ENCODE peak calls at places on chromosome 3, in seven cellular contexts. One of them, this sample, is unnamed.

GRCh38 chr3:134126153-134126552 is 96.4 kb upstream of the SLCO2A1 start:
- DNase-seq in SHP77 treated with DMSO at 0.1 percent for 48 hours: no peak
- DNase-seq in ovary: no peak
- DNase-seq in astrocyte: no peak
- DNase-seq in stimulated activated CD8-positive, alpha-beta memory T cell treated with anti-CD3 and anti-CD28 coated beads, Interleukin-12 subunit alpha, Interleukin-12 subunit beta, amount 100 ng/mL, for 4 hours: no peak
- DNase-seq in hippocampal formation: no peak
- DNase-seq in T-helper 2 cell: no peak
- DNase-seq in this sample: no peak

GRCh38 chr3:72274511-72275295 is 489.8 kb upstream of the PROK2 start:
- DNase-seq in astrocyte: peak
- DNase-seq in stimulated activated CD8-positive, alpha-beta memory T cell treated with anti-CD3 and anti-CD28 coated beads, Interleukin-12 subunit alpha, Interleukin-12 subunit beta, amount 100 ng/mL, for 4 hours: no peak
- DNase-seq in SHP77 treated with DMSO at 0.1 percent for 48 hours: no peak
- DNase-seq in ovary: peak
- DNase-seq in T-helper 2 cell: peak
- DNase-seq in hippocampal formation: peak
- DNase-seq in this sample: peak

GRCh38 chr3:11230125-11230524 is 42.1 kb upstream of the ATG7 start:
- DNase-seq in stimulated activated CD8-positive, alpha-beta memory T cell treated with anti-CD3 and anti-CD28 coated beads, Interleukin-12 subunit alpha, Interleukin-12 subunit beta, amount 100 ng/mL, for 4 hours: no peak
- DNase-seq in astrocyte: peak
- DNase-seq in ovary: no peak
- DNase-seq in T-helper 2 cell: no peak
- DNase-seq in SHP77 treated with DMSO at 0.1 percent for 48 hours: no peak
- DNase-seq in hippocampal formation: no peak
- DNase-seq in this sample: no peak

GRCh38 chr3:99909714-99910508 is 92.2 kb downstream of the CMSS1 start:
- DNase-seq in SHP77 treated with DMSO at 0.1 percent for 48 hours: no peak
- DNase-seq in astrocyte: peak
- DNase-seq in stimulated activated CD8-positive, alpha-beta memory T cell treated with anti-CD3 and anti-CD28 coated beads, Interleukin-12 subunit alpha, Interleukin-12 subunit beta, amount 100 ng/mL, for 4 hours: no peak
- DNase-seq in T-helper 2 cell: no peak
- DNase-seq in ovary: no peak
- DNase-seq in hippocampal formation: no peak
- DNase-seq in this sample: peak

GRCh38 chr3:7518471-7518870 is 657.6 kb downstream of the GRM7 start:
- DNase-seq in stimulated activated CD8-positive, alpha-beta memory T cell treated with anti-CD3 and anti-CD28 coated beads, Interleukin-12 subunit alpha, Interleukin-12 subunit beta, amount 100 ng/mL, for 4 hours: no peak
- DNase-seq in ovary: no peak
- DNase-seq in T-helper 2 cell: no peak
- DNase-seq in hippocampal formation: no peak
- DNase-seq in astrocyte: no peak
- DNase-seq in SHP77 treated with DMSO at 0.1 percent for 48 hours: no peak
- DNase-seq in this sample: no peak

GRCh38 chr3:185693985-185694675 is 108.0 kb downstream of the SENP2 start:
- DNase-seq in ovary: no peak
- DNase-seq in SHP77 treated with DMSO at 0.1 percent for 48 hours: no peak
- DNase-seq in hippocampal formation: no peak
- DNase-seq in T-helper 2 cell: no peak
- DNase-seq in stimulated activated CD8-positive, alpha-beta memory T cell treated with anti-CD3 and anti-CD28 coated beads, Interleukin-12 subunit alpha, Interleukin-12 subunit beta, amount 100 ng/mL, for 4 hours: no peak
- DNase-seq in astrocyte: peak
- DNase-seq in this sample: peak

GRCh38 chr3:170690133-170690981 is 104.5 kb upstream of the SLC7A14 start:
- DNase-seq in SHP77 treated with DMSO at 0.1 percent for 48 hours: peak
- DNase-seq in stimulated activated CD8-positive, alpha-beta memory T cell treated with anti-CD3 and anti-CD28 coated beads, Interleukin-12 subunit alpha, Interleukin-12 subunit beta, amount 100 ng/mL, for 4 hours: peak
- DNase-seq in T-helper 2 cell: peak
- DNase-seq in ovary: peak
- DNase-seq in astrocyte: no peak
- DNase-seq in hippocampal formation: peak
- DNase-seq in this sample: peak

GRCh38 chr3:106341090-106341489 is 472.3 kb upstream of the CBLB start:
- DNase-seq in astrocyte: no peak
- DNase-seq in ovary: no peak
- DNase-seq in T-helper 2 cell: no peak
- DNase-seq in hippocampal formation: no peak
- DNase-seq in SHP77 treated with DMSO at 0.1 percent for 48 hours: peak
- DNase-seq in stimulated activated CD8-positive, alpha-beta memory T cell treated with anti-CD3 and anti-CD28 coated beads, Interleukin-12 subunit alpha, Interleukin-12 subunit beta, amount 100 ng/mL, for 4 hours: no peak
- DNase-seq in this sample: peak

GRCh38 chr3:141129049-141130038 is 78.2 kb downstream of the SPSB4 start:
- DNase-seq in stimulated activated CD8-positive, alpha-beta memory T cell treated with anti-CD3 and anti-CD28 coated beads, Interleukin-12 subunit alpha, Interleukin-12 subunit beta, amount 100 ng/mL, for 4 hours: no peak
- DNase-seq in ovary: no peak
- DNase-seq in astrocyte: no peak
- DNase-seq in SHP77 treated with DMSO at 0.1 percent for 48 hours: peak
- DNase-seq in T-helper 2 cell: no peak
- DNase-seq in hippocampal formation: no peak
- DNase-seq in this sample: no peak

GRCh38 chr3:23096041-23096440 is 107.1 kb upstream of the UBE2E2 start:
- DNase-seq in T-helper 2 cell: no peak
- DNase-seq in ovary: no peak
- DNase-seq in SHP77 treated with DMSO at 0.1 percent for 48 hours: no peak
- DNase-seq in astrocyte: no peak
- DNase-seq in stimulated activated CD8-positive, alpha-beta memory T cell treated with anti-CD3 and anti-CD28 coated beads, Interleukin-12 subunit alpha, Interleukin-12 subunit beta, amount 100 ng/mL, for 4 hours: no peak
- DNase-seq in hippocampal formation: no peak
- DNase-seq in this sample: no peak

GRCh38 chr3:98733055-98733777 is 29.9 kb upstream of the ST3GAL6 start:
- DNase-seq in astrocyte: peak
- DNase-seq in T-helper 2 cell: peak
- DNase-seq in ovary: no peak
- DNase-seq in stimulated activated CD8-positive, alpha-beta memory T cell treated with anti-CD3 and anti-CD28 coated beads, Interleukin-12 subunit alpha, Interleukin-12 subunit beta, amount 100 ng/mL, for 4 hours: no peak
- DNase-seq in hippocampal formation: no peak
- DNase-seq in SHP77 treated with DMSO at 0.1 percent for 48 hours: no peak
- DNase-seq in this sample: peak

GRCh38 chr3:141530133-141530768 is 43.4 kb downstream of the RASA2 start:
- DNase-seq in stimulated activated CD8-positive, alpha-beta memory T cell treated with anti-CD3 and anti-CD28 coated beads, Interleukin-12 subunit alpha, Interleukin-12 subunit beta, amount 100 ng/mL, for 4 hours: no peak
- DNase-seq in ovary: no peak
- DNase-seq in SHP77 treated with DMSO at 0.1 percent for 48 hours: no peak
- DNase-seq in hippocampal formation: no peak
- DNase-seq in astrocyte: peak
- DNase-seq in T-helper 2 cell: no peak
- DNase-seq in this sample: peak

GRCh38 chr3:182384182-182384581 is 409.1 kb upstream of the ATP11B start:
- DNase-seq in T-helper 2 cell: no peak
- DNase-seq in hippocampal formation: no peak
- DNase-seq in SHP77 treated with DMSO at 0.1 percent for 48 hours: no peak
- DNase-seq in astrocyte: peak
- DNase-seq in stimulated activated CD8-positive, alpha-beta memory T cell treated with anti-CD3 and anti-CD28 coated beads, Interleukin-12 subunit alpha, Interleukin-12 subunit beta, amount 100 ng/mL, for 4 hours: no peak
- DNase-seq in ovary: no peak
- DNase-seq in this sample: no peak

GRCh38 chr3:119497824-119498187 is 541 bp upstream of the TIMMDC1 start:
- DNase-seq in stimulated activated CD8-positive, alpha-beta memory T cell treated with anti-CD3 and anti-CD28 coated beads, Interleukin-12 subunit alpha, Interleukin-12 subunit beta, amount 100 ng/mL, for 4 hours: no peak
- DNase-seq in SHP77 treated with DMSO at 0.1 percent for 48 hours: no peak
- DNase-seq in ovary: no peak
- DNase-seq in T-helper 2 cell: peak
- DNase-seq in hippocampal formation: peak
- DNase-seq in astrocyte: peak
- DNase-seq in this sample: peak

GRCh38 chr3:30628931-30629590 is 22.7 kb downstream of the TGFBR2 start:
- DNase-seq in hippocampal formation: peak
- DNase-seq in SHP77 treated with DMSO at 0.1 percent for 48 hours: no peak
- DNase-seq in astrocyte: no peak
- DNase-seq in stimulated activated CD8-positive, alpha-beta memory T cell treated with anti-CD3 and anti-CD28 coated beads, Interleukin-12 subunit alpha, Interleukin-12 subunit beta, amount 100 ng/mL, for 4 hours: no peak
- DNase-seq in ovary: no peak
- DNase-seq in T-helper 2 cell: peak
- DNase-seq in this sample: peak

GRCh38 chr3:182063742-182064141 is 352.0 kb downstream of the SOX2 start:
- DNase-seq in ovary: no peak
- DNase-seq in SHP77 treated with DMSO at 0.1 percent for 48 hours: no peak
- DNase-seq in astrocyte: no peak
- DNase-seq in stimulated activated CD8-positive, alpha-beta memory T cell treated with anti-CD3 and anti-CD28 coated beads, Interleukin-12 subunit alpha, Interleukin-12 subunit beta, amount 100 ng/mL, for 4 hours: no peak
- DNase-seq in T-helper 2 cell: no peak
- DNase-seq in hippocampal formation: no peak
- DNase-seq in this sample: no peak

GRCh38 chr3:44883999-44884431 is 9.6 kb downstream of the TGM4 start:
- DNase-seq in T-helper 2 cell: no peak
- DNase-seq in stimulated activated CD8-positive, alpha-beta memory T cell treated with anti-CD3 and anti-CD28 coated beads, Interleukin-12 subunit alpha, Interleukin-12 subunit beta, amount 100 ng/mL, for 4 hours: no peak
- DNase-seq in astrocyte: peak
- DNase-seq in SHP77 treated with DMSO at 0.1 percent for 48 hours: no peak
- DNase-seq in ovary: no peak
- DNase-seq in hippocampal formation: no peak
- DNase-seq in this sample: peak

GRCh38 chr3:108914774-108915641 is 38.7 kb downstream of the GUCA1C start:
- DNase-seq in hippocampal formation: peak
- DNase-seq in SHP77 treated with DMSO at 0.1 percent for 48 hours: peak
- DNase-seq in ovary: no peak
- DNase-seq in stimulated activated CD8-positive, alpha-beta memory T cell treated with anti-CD3 and anti-CD28 coated beads, Interleukin-12 subunit alpha, Interleukin-12 subunit beta, amount 100 ng/mL, for 4 hours: peak
- DNase-seq in T-helper 2 cell: peak
- DNase-seq in astrocyte: peak
- DNase-seq in this sample: peak

GRCh38 chr3:168812234-168812633 is 716.5 kb upstream of the GOLIM4 start:
- DNase-seq in astrocyte: no peak
- DNase-seq in hippocampal formation: no peak
- DNase-seq in T-helper 2 cell: no peak
- DNase-seq in ovary: no peak
- DNase-seq in stimulated activated CD8-positive, alpha-beta memory T cell treated with anti-CD3 and anti-CD28 coated beads, Interleukin-12 subunit alpha, Interleukin-12 subunit beta, amount 100 ng/mL, for 4 hours: no peak
- DNase-seq in SHP77 treated with DMSO at 0.1 percent for 48 hours: no peak
- DNase-seq in this sample: no peak

GRCh38 chr3:100891033-100891432 is 102.2 kb downstream of the ABI3BP start:
- DNase-seq in T-helper 2 cell: peak
- DNase-seq in ovary: no peak
- DNase-seq in hippocampal formation: no peak
- DNase-seq in stimulated activated CD8-positive, alpha-beta memory T cell treated with anti-CD3 and anti-CD28 coated beads, Interleukin-12 subunit alpha, Interleukin-12 subunit beta, amount 100 ng/mL, for 4 hours: no peak
- DNase-seq in astrocyte: peak
- DNase-seq in SHP77 treated with DMSO at 0.1 percent for 48 hours: no peak
- DNase-seq in this sample: peak

GRCh38 chr3:131540143-131540542 is 37.4 kb upstream of the MRPL3 start:
- DNase-seq in SHP77 treated with DMSO at 0.1 percent for 48 hours: no peak
- DNase-seq in hippocampal formation: no peak
- DNase-seq in astrocyte: peak
- DNase-seq in T-helper 2 cell: no peak
- DNase-seq in ovary: no peak
- DNase-seq in stimulated activated CD8-positive, alpha-beta memory T cell treated with anti-CD3 and anti-CD28 coated beads, Interleukin-12 subunit alpha, Interleukin-12 subunit beta, amount 100 ng/mL, for 4 hours: no peak
- DNase-seq in this sample: no peak

GRCh38 chr3:67064105-67064504 is 66.0 kb downstream of the KBTBD8 start:
- DNase-seq in ovary: no peak
- DNase-seq in SHP77 treated with DMSO at 0.1 percent for 48 hours: no peak
- DNase-seq in hippocampal formation: no peak
- DNase-seq in T-helper 2 cell: no peak
- DNase-seq in astrocyte: peak
- DNase-seq in stimulated activated CD8-positive, alpha-beta memory T cell treated with anti-CD3 and anti-CD28 coated beads, Interleukin-12 subunit alpha, Interleukin-12 subunit beta, amount 100 ng/mL, for 4 hours: no peak
- DNase-seq in this sample: no peak

GRCh38 chr3:126349071-126349470 is 8.1 kb downstream of the KLF15 start:
- DNase-seq in SHP77 treated with DMSO at 0.1 percent for 48 hours: no peak
- DNase-seq in stimulated activated CD8-positive, alpha-beta memory T cell treated with anti-CD3 and anti-CD28 coated beads, Interleukin-12 subunit alpha, Interleukin-12 subunit beta, amount 100 ng/mL, for 4 hours: no peak
- DNase-seq in hippocampal formation: no peak
- DNase-seq in astrocyte: no peak
- DNase-seq in T-helper 2 cell: no peak
- DNase-seq in ovary: no peak
- DNase-seq in this sample: no peak

GRCh38 chr3:179179979-179180758 is 32.0 kb downstream of the PIK3CA start:
- DNase-seq in astrocyte: peak
- DNase-seq in stimulated activated CD8-positive, alpha-beta memory T cell treated with anti-CD3 and anti-CD28 coated beads, Interleukin-12 subunit alpha, Interleukin-12 subunit beta, amount 100 ng/mL, for 4 hours: no peak
- DNase-seq in SHP77 treated with DMSO at 0.1 percent for 48 hours: no peak
- DNase-seq in hippocampal formation: no peak
- DNase-seq in ovary: no peak
- DNase-seq in T-helper 2 cell: peak
- DNase-seq in this sample: peak

GRCh38 chr3:50364573-50365079 is 5.3 kb upstream of the TMEM115 start:
- DNase-seq in T-helper 2 cell: no peak
- DNase-seq in SHP77 treated with DMSO at 0.1 percent for 48 hours: no peak
- DNase-seq in hippocampal formation: no peak
- DNase-seq in stimulated activated CD8-positive, alpha-beta memory T cell treated with anti-CD3 and anti-CD28 coated beads, Interleukin-12 subunit alpha, Interleukin-12 subunit beta, amount 100 ng/mL, for 4 hours: no peak
- DNase-seq in ovary: no peak
- DNase-seq in astrocyte: peak
- DNase-seq in this sample: peak

GRCh38 chr3:127077506-127078064 is 94.7 kb downstream of the PLXNA1 start:
- DNase-seq in hippocampal formation: no peak
- DNase-seq in ovary: no peak
- DNase-seq in T-helper 2 cell: no peak
- DNase-seq in astrocyte: no peak
- DNase-seq in stimulated activated CD8-positive, alpha-beta memory T cell treated with anti-CD3 and anti-CD28 coated beads, Interleukin-12 subunit alpha, Interleukin-12 subunit beta, amount 100 ng/mL, for 4 hours: no peak
- DNase-seq in SHP77 treated with DMSO at 0.1 percent for 48 hours: no peak
- DNase-seq in this sample: no peak

GRCh38 chr3:188036375-188036985 is 117.5 kb upstream of the LPP start:
- DNase-seq in hippocampal formation: no peak
- DNase-seq in stimulated activated CD8-positive, alpha-beta memory T cell treated with anti-CD3 and anti-CD28 coated beads, Interleukin-12 subunit alpha, Interleukin-12 subunit beta, amount 100 ng/mL, for 4 hours: no peak
- DNase-seq in T-helper 2 cell: no peak
- DNase-seq in ovary: no peak
- DNase-seq in SHP77 treated with DMSO at 0.1 percent for 48 hours: no peak
- DNase-seq in astrocyte: no peak
- DNase-seq in this sample: no peak

GRCh38 chr3:121834079-121834730 is 655 bp downstream of the IQCB1 start:
- DNase-seq in hippocampal formation: no peak
- DNase-seq in stimulated activated CD8-positive, alpha-beta memory T cell treated with anti-CD3 and anti-CD28 coated beads, Interleukin-12 subunit alpha, Interleukin-12 subunit beta, amount 100 ng/mL, for 4 hours: no peak
- DNase-seq in astrocyte: no peak
- DNase-seq in T-helper 2 cell: peak
- DNase-seq in SHP77 treated with DMSO at 0.1 percent for 48 hours: no peak
- DNase-seq in ovary: no peak
- DNase-seq in this sample: peak

This sample was measured in amniotic epithelial cell.